ENCODE peak calls at places on chromosome 20, in five cellular contexts. G, F, R, P and S are unnamed samples.

GRCh38 chr20:63172726-63173125 is 43.2 kb downstream of the YTHDF1 start:
- DNase-seq in G (no peak), F (no peak), R (no peak), P (peak), S (peak)

GRCh38 chr20:10706460-10706811 is 32.6 kb upstream of the JAG1 start:
- DNase-seq in G (no peak), F (no peak), R (no peak), P (no peak), S (no peak)

GRCh38 chr20:60214901-60215522 is 256.8 kb downstream of the CDH26 start:
- DNase-seq in G (no peak), F (no peak), R (no peak), P (no peak), S (no peak)

GRCh38 chr20:4973330-4974097 is 27.8 kb downstream of the SLC23A2 start:
- DNase-seq in G (no peak), F (no peak), R (peak), P (no peak), S (no peak)

GRCh38 chr20:57265649-57266250 is 691 bp downstream of the BMP7 start:
- DNase-seq in G (no peak), F (peak), R (no peak), P (peak), S (no peak)

GRCh38 chr20:8693709-8694108 is 375.2 kb upstream of the PLCB4 start:
- DNase-seq in G (no peak), F (no peak), R (no peak), P (no peak), S (no peak)

GRCh38 chr20:10115021-10115420 is 80.2 kb downstream of the ANKEF1 start:
- DNase-seq in G (no peak), F (no peak), R (no peak), P (no peak), S (no peak)

GRCh38 chr20:25984933-25985332 is 288.3 kb upstream of the ZNF337 start:
- DNase-seq in G (peak), F (no peak), R (peak), P (no peak), S (no peak)

GRCh38 chr20:53966774-53967398 is 103.5 kb downstream of the BCAS1 start:
- DNase-seq in G (no peak), F (no peak), R (no peak), P (no peak), S (no peak)

GRCh38 chr20:24934101-24934661 is 14.9 kb upstream of the CST7 start:
- DNase-seq in G (no peak), F (no peak), R (no peak), P (no peak), S (no peak)

GRCh38 chr20:843908-844307 is 10.4 kb downstream of the FAM110A start:
- DNase-seq in G (no peak), F (no peak), R (no peak), P (no peak), S (no peak)

GRCh38 chr20:11675920-11676617 is 241.6 kb upstream of the BTBD3 start:
- DNase-seq in G (no peak), F (no peak), R (no peak), P (no peak), S (no peak)

GRCh38 chr20:22732751-22733150 is 148.4 kb upstream of the FOXA2 start:
- DNase-seq in G (no peak), F (no peak), R (no peak), P (no peak), S (no peak)